ENCODE peak calls at places on chromosomes 1 and 21, in seven cellular contexts. One of them, this sample, is unnamed.

GRCh38 chr1:11590395-11590794 is 63.8 kb downstream of the FBXO2 start:
- DNase-seq in fibroblast of lung: no peak
- DNase-seq in GM23338: peak
- DNase-seq in pancreas: no peak
- DNase-seq in A549: no peak
- DNase-seq in H7: peak
- DNase-seq in OCI-LY7: peak
- DNase-seq in this sample: no peak

GRCh38 chr1:155858805-155859233 is 548 bp upstream of the SYT11 start:
- DNase-seq in fibroblast of lung: no peak
- DNase-seq in GM23338: no peak
- DNase-seq in pancreas: no peak
- DNase-seq in A549: no peak
- DNase-seq in H7: no peak
- DNase-seq in OCI-LY7: no peak
- DNase-seq in this sample: no peak

GRCh38 chr1:54546651-54547348 is 1.2 kb upstream of the ACOT11 start:
- DNase-seq in fibroblast of lung: no peak
- DNase-seq in GM23338: no peak
- DNase-seq in pancreas: no peak
- DNase-seq in A549: no peak
- DNase-seq in H7: peak
- DNase-seq in OCI-LY7: no peak
- DNase-seq in this sample: no peak

GRCh38 chr21:38825269-38825668 is 19.5 kb downstream of the ETS2 start:
- DNase-seq in fibroblast of lung: no peak
- DNase-seq in GM23338: no peak
- DNase-seq in pancreas: no peak
- DNase-seq in A549: peak
- DNase-seq in H7: no peak
- DNase-seq in OCI-LY7: no peak
- DNase-seq in this sample: no peak

GRCh38 chr1:56188216-56188615 is 391.1 kb downstream of the PLPP3 start:
- DNase-seq in fibroblast of lung: no peak
- DNase-seq in GM23338: no peak
- DNase-seq in pancreas: no peak
- DNase-seq in A549: no peak
- DNase-seq in H7: no peak
- DNase-seq in OCI-LY7: no peak
- DNase-seq in this sample: no peak

GRCh38 chr1:45659222-45659621 is 27.1 kb downstream of the GPBP1L1 start:
- DNase-seq in fibroblast of lung: no peak
- DNase-seq in GM23338: no peak
- DNase-seq in pancreas: no peak
- DNase-seq in A549: no peak
- DNase-seq in H7: no peak
- DNase-seq in OCI-LY7: no peak
- DNase-seq in this sample: no peak

GRCh38 chr1:162755306-162755705 is 35.2 kb upstream of the HSD17B7 start:
- DNase-seq in fibroblast of lung: no peak
- DNase-seq in GM23338: no peak
- DNase-seq in pancreas: no peak
- DNase-seq in A549: peak
- DNase-seq in H7: no peak
- DNase-seq in OCI-LY7: no peak
- DNase-seq in this sample: no peak

GRCh38 chr1:151325231-151325630 is 2.0 kb downstream of the PI4KB start:
- DNase-seq in fibroblast of lung: peak
- DNase-seq in GM23338: no peak
- DNase-seq in pancreas: no peak
- DNase-seq in A549: no peak
- DNase-seq in H7: no peak
- DNase-seq in OCI-LY7: no peak
- DNase-seq in this sample: no peak

GRCh38 chr1:167095368-167095767 is 1.5 kb downstream of the STYXL2 start:
- DNase-seq in fibroblast of lung: peak
- DNase-seq in GM23338: no peak
- DNase-seq in pancreas: no peak
- DNase-seq in A549: no peak
- DNase-seq in H7: no peak
- DNase-seq in OCI-LY7: no peak
- DNase-seq in this sample: no peak

GRCh38 chr1:18900303-18900841 is 2.0 kb downstream of the ALDH4A1 start:
- DNase-seq in fibroblast of lung: no peak
- DNase-seq in GM23338: no peak
- DNase-seq in pancreas: no peak
- DNase-seq in A549: no peak
- DNase-seq in H7: no peak
- DNase-seq in OCI-LY7: no peak
- DNase-seq in this sample: no peak

GRCh38 chr1:102550729-102551384 is 554.1 kb upstream of the OLFM3 start:
- DNase-seq in fibroblast of lung: peak
- DNase-seq in GM23338: peak
- DNase-seq in pancreas: no peak
- DNase-seq in A549: peak
- DNase-seq in H7: no peak
- DNase-seq in OCI-LY7: peak
- DNase-seq in this sample: peak

GRCh38 chr1:47113178-47113577 is 24.1 kb upstream of the CYP4A22 start:
- DNase-seq in fibroblast of lung: no peak
- DNase-seq in GM23338: peak
- DNase-seq in pancreas: no peak
- DNase-seq in A549: no peak
- DNase-seq in H7: peak
- DNase-seq in OCI-LY7: no peak
- DNase-seq in this sample: no peak

GRCh38 chr1:31696246-31696645 is 7.6 kb downstream of the COL16A1 start:
- DNase-seq in fibroblast of lung: no peak
- DNase-seq in GM23338: no peak
- DNase-seq in pancreas: peak
- DNase-seq in A549: no peak
- DNase-seq in H7: no peak
- DNase-seq in OCI-LY7: no peak
- DNase-seq in this sample: no peak

GRCh38 chr1:119841306-119841705 is 30.0 kb upstream of the REG4 start:
- DNase-seq in fibroblast of lung: no peak
- DNase-seq in GM23338: no peak
- DNase-seq in pancreas: no peak
- DNase-seq in A549: no peak
- DNase-seq in H7: no peak
- DNase-seq in OCI-LY7: no peak
- DNase-seq in this sample: no peak

GRCh38 chr1:78607334-78607927 is 12.8 kb upstream of the IFI44L start:
- DNase-seq in fibroblast of lung: peak
- DNase-seq in GM23338: peak
- DNase-seq in pancreas: no peak
- DNase-seq in A549: peak
- DNase-seq in H7: no peak
- DNase-seq in OCI-LY7: peak
- DNase-seq in this sample: no peak

GRCh38 chr1:86502721-86503430 is 34.1 kb downstream of the CLCA1 start:
- DNase-seq in fibroblast of lung: peak
- DNase-seq in GM23338: peak
- DNase-seq in pancreas: no peak
- DNase-seq in A549: no peak
- DNase-seq in H7: peak
- DNase-seq in OCI-LY7: no peak
- DNase-seq in this sample: peak

GRCh38 chr1:247090455-247090854 is 11.8 kb upstream of the ZNF670 start:
- DNase-seq in fibroblast of lung: no peak
- DNase-seq in GM23338: no peak
- DNase-seq in pancreas: no peak
- DNase-seq in A549: no peak
- DNase-seq in H7: no peak
- DNase-seq in OCI-LY7: no peak
- DNase-seq in this sample: no peak

GRCh38 chr1:54861070-54861761 is 25.8 kb downstream of the DHCR24 start:
- DNase-seq in fibroblast of lung: no peak
- DNase-seq in GM23338: no peak
- DNase-seq in pancreas: no peak
- DNase-seq in A549: no peak
- DNase-seq in H7: no peak
- DNase-seq in OCI-LY7: peak
- DNase-seq in this sample: no peak

GRCh38 chr1:232162001-232162400 is 467.9 kb downstream of the SIPA1L2 start:
- DNase-seq in fibroblast of lung: no peak
- DNase-seq in GM23338: no peak
- DNase-seq in pancreas: no peak
- DNase-seq in A549: no peak
- DNase-seq in H7: no peak
- DNase-seq in OCI-LY7: no peak
- DNase-seq in this sample: no peak

DNA sequence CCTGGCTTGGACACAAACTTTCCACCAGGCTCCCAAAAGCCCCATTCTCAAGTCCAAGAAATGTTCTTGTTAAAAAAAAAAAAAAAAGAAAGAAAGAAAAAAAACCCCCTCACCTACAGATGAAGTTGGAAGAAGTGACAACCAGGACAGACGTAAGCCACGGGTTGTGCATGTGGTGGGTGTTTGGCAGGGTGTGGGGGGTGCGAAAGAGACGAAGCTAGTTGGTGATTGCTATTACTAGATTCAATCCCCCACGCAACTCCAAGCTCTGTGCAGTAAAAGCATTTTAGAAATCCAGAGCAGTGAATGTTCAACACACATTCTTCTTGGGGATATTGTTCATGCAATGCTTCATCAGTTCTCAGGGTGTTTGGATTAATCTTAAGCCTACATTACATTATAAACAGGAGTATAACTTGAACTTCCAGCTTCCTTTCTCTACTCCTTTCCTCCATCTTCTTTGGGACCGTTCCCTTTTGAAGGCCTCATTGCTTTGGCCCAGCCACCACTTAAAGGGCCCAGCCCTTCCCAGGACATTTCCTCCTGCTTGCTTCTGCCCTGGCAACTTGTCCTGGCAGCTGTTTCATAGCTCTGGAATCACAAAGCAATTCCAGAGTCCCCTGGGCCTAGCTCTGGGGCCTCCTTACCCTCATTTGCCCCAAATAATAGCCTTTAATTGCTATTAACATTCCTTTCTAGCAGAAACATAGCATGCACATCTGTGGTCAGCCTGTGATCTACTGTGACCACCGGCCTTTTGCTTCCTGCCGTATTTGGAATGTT is 41.7 kb downstream of the PHC2 start:
- DNase-seq in fibroblast of lung: peak
- DNase-seq in GM23338: no peak
- DNase-seq in pancreas: no peak
- DNase-seq in A549: no peak
- DNase-seq in H7: no peak
- DNase-seq in OCI-LY7: no peak
- DNase-seq in this sample: no peak
- H3K4me3 ChIP-seq in fibroblast of lung: no peak
- H3K4me3 ChIP-seq in GM23338: no peak
- H3K4me3 ChIP-seq in pancreas: no peak
- H3K4me3 ChIP-seq in A549: no peak
- H3K4me3 ChIP-seq in H7: no peak
- H3K4me3 ChIP-seq in OCI-LY7: no peak
- H3K4me3 ChIP-seq in this sample: no peak

GRCh38 chr1:235368428-235368827 is 1.2 kb downstream of the TBCE start:
- DNase-seq in fibroblast of lung: no peak
- DNase-seq in GM23338: no peak
- DNase-seq in pancreas: no peak
- DNase-seq in A549: no peak
- DNase-seq in H7: no peak
- DNase-seq in OCI-LY7: no peak
- DNase-seq in this sample: no peak
- H3K4me3 ChIP-seq in fibroblast of lung: no peak
- H3K4me3 ChIP-seq in GM23338: peak
- H3K4me3 ChIP-seq in pancreas: no peak
- H3K4me3 ChIP-seq in A549: peak
- H3K4me3 ChIP-seq in H7: no peak
- H3K4me3 ChIP-seq in OCI-LY7: peak
- H3K4me3 ChIP-seq in this sample: peak

DNA sequence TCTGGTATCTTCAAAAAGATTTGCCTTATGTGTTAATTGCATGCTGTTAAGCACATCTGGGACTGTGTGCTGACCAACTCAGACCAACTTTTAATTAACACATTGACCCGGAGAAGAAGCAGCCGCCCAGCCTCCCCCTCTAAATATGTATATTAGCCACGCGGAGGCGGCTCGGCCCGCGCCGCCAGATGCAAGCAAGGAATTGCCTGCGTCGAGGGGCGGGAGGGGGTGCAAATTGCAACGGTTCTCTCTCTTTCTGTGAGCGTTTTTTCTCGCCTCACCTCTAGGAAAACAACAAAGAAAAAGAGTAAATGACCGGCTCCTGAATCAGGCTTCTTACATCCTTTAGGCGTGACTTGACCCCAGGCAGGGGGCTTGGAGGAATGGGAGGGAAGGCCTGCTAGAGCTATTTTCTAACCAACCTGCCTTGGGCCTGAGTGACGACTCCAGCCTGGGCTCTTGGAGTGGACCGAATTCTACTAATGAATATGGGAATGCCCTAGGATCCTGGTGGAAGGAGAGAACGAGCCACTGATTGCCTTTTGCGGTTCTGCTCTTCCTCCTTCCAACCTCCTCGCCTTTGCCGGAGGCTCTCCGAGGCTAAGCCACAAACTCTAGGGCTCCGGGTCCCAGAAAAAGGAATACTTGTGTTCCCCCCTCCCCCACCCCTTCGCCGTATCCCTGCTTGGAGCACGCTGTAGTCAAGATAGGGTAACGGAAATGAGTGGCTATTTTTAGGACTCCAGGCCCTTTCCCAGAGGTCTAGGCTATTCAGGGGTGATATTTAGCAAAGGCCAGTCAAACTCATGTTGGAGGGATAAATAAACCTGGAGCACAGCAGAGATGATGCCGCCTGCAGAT is 417.0 kb upstream of the ESRRG start:
- DNase-seq in fibroblast of lung: no peak
- DNase-seq in GM23338: peak
- DNase-seq in pancreas: peak
- DNase-seq in A549: no peak
- DNase-seq in H7: peak
- DNase-seq in OCI-LY7: no peak
- DNase-seq in this sample: no peak
- H3K4me3 ChIP-seq in fibroblast of lung: no peak
- H3K4me3 ChIP-seq in GM23338: peak
- H3K4me3 ChIP-seq in pancreas: no peak
- H3K4me3 ChIP-seq in A549: no peak
- H3K4me3 ChIP-seq in H7: peak
- H3K4me3 ChIP-seq in OCI-LY7: no peak
- H3K4me3 ChIP-seq in this sample: no peak

DNA sequence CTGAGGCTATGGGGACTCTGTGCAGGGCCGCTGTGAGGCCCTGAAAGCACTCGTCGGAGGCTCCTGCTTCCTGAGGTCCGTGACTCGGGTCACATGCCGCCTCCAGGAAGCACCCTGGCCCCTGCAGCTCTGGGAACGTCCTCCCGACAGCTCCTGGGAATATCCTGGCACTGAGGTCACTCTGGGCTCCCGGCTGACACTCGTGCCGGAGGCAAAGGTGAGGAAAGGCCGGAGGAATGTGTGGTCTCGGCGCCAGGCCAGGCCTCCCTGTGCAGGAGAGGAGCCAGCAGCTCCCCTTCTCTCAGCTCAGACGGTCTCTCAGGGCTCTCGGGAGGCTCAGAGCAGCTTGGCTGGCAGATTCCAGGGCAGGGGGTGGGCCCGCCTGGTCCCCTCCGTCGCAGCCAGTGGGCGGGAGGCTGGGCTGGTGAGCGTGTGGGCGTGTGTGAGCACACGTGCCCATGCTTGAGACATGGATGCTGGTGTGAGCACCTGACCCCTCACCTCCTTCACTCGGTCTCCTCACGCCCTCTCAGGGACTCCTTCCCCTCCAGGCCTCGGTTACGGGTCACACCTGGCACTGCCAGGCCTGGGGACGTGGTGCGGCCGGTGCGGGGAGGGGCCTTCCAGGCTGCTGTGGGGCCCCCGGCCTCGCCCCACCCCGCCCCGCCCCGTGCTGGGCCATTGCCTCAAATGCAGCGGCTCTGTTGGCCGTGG is 5.5 kb upstream of the RNF223 start:
- DNase-seq in fibroblast of lung: peak
- DNase-seq in GM23338: peak
- DNase-seq in pancreas: peak
- DNase-seq in A549: peak
- DNase-seq in H7: peak
- DNase-seq in OCI-LY7: no peak
- DNase-seq in this sample: peak
- H3K4me3 ChIP-seq in fibroblast of lung: peak
- H3K4me3 ChIP-seq in GM23338: peak
- H3K4me3 ChIP-seq in pancreas: no peak
- H3K4me3 ChIP-seq in A549: peak
- H3K4me3 ChIP-seq in H7: peak
- H3K4me3 ChIP-seq in OCI-LY7: no peak
- H3K4me3 ChIP-seq in this sample: peak

This sample was measured in Caco-2.